ENCODE peak calls at places on chromosome 13, in ten cellular contexts. P, B, V, Y, H, G, A, W, C and O are unnamed samples.

GRCh38 chr13:79810018-79810417 is 329.1 kb downstream of the NDFIP2 start:
- DNase-seq in W (no peak), B (no peak), A (no peak), G (no peak), C (no peak), V (no peak), Y (no peak), P (no peak), H (no peak), O (no peak)

GRCh38 chr13:78524936-78525335 is 78.4 kb downstream of the POU4F1 start:
- DNase-seq in B (no peak), Y (no peak), V (no peak), G (no peak), A (no peak), W (no peak), P (no peak), H (no peak), C (no peak), O (no peak)

GRCh38 chr13:43663474-43664090 is 123.2 kb downstream of the ENOX1 start:
- DNase-seq in A (no peak), P (no peak), B (no peak), G (no peak), V (no peak), H (no peak), W (peak; percentile 21), Y (no peak), C (peak; percentile 7), O (no peak)

GRCh38 chr13:63189712-63190111 is 1774.1 kb upstream of the PCDH20 start:
- DNase-seq in C (no peak), B (no peak), Y (no peak), P (no peak), G (no peak), A (no peak), W (no peak), H (no peak), V (no peak), O (no peak)

GRCh38 chr13:52411629-52412028 is 5.7 kb upstream of the THSD1 start:
- DNase-seq in V (peak; percentile 9), B (no peak), A (no peak), W (peak; percentile 72), G (no peak), Y (no peak), P (no peak), C (no peak), H (no peak), O (no peak)

GRCh38 chr13:39148513-39148961 is 110.3 kb downstream of the NHLRC3 start:
- DNase-seq in P (no peak), B (no peak), Y (no peak), W (peak; percentile 28), V (peak; percentile 21), A (peak; percentile 10), C (peak; percentile 74), H (no peak), G (no peak), O (no peak)

GRCh38 chr13:86932935-86933334 is 738.2 kb upstream of the SLITRK5 start:
- DNase-seq in C (no peak), V (no peak), W (no peak), H (no peak), Y (no peak), B (no peak), G (no peak), P (no peak), A (no peak), O (no peak)

GRCh38 chr13:96082640-96083039 is 7.3 kb upstream of the HS6ST3 start:
- DNase-seq in W (peak; percentile 1), G (no peak), H (no peak), A (no peak), Y (no peak), C (no peak), P (no peak), B (no peak), V (no peak), O (no peak)

GRCh38 chr13:110676057-110676510 is 29.8 kb downstream of the CARS2 start:
- DNase-seq in P (no peak), Y (no peak), A (no peak), V (peak; percentile 84), B (no peak), H (no peak), G (no peak), C (no peak), W (no peak), O (no peak)

GRCh38 chr13:110677731-110678545 is 28.0 kb downstream of the CARS2 start:
- DNase-seq in Y (no peak), G (no peak), P (no peak), A (no peak), V (no peak), H (no peak), W (no peak), C (no peak), B (no peak), O (no peak)

GRCh38 chr13:110680852-110681251 is 25.1 kb downstream of the CARS2 start:
- DNase-seq in A (no peak), H (peak; percentile 20), C (peak; percentile 21), G (peak; percentile 10), P (no peak), W (no peak), V (peak; percentile 40), B (no peak), Y (no peak), O (no peak)

GRCh38 chr13:110681868-110682550 is 23.9 kb downstream of the CARS2 start:
- DNase-seq in B (no peak), A (no peak), V (no peak), P (no peak), W (no peak), Y (no peak), C (no peak), H (no peak), G (no peak), O (no peak)

GRCh38 chr13:110676511-110677204 is 29.3 kb downstream of the CARS2 start:
- DNase-seq in C (no peak), A (peak; percentile 61), H (no peak), P (no peak), G (no peak), W (no peak), Y (no peak), B (no peak), V (peak; percentile 73), O (no peak)
- H3K4me3 ChIP-seq in C (no peak overlapping the region), A (no peak overlapping the region), H (no peak overlapping the region), P (no peak overlapping the region), G (no peak overlapping the region), W (no peak overlapping the region), Y (no peak overlapping the region), B (no peak overlapping the region), V (peak overlapping the region; percentile 6), O (no peak overlapping the region)

DNA sequence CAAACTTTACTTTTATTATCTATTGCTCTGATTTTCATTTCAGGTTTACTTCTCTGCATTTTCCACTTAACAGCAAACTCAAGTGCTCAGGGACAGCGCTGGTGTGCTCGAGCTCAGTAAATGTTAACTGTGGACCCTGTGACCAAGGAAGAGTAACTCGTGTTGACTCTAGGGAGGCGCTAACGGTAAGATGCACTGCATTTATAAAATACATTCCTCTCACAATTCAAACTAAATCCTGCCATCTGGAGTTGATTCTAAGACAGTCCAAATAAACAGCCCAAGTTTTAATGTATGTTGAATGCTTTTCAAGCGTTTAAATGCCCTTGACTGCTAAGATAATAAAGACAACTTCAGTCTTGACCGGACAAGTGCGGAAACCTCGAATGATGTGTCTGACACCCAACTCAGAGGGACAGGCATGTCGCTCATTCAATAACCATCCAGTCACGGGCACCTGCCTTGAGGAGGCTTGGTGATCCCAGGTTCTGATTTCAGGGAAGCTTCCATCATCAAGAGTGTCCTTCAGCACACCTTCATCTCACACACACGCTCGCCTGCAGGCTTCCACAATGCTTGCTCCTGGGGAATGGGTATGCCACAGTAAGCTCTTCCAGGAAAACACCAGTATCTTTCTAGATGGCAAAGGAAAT is 93.1 kb downstream of the STK24 start:
- DNase-seq in A (no peak), V (no peak), H (no peak), G (no peak), P (no peak), C (no peak), B (no peak), Y (no peak), W (no peak), O (no peak)
- H3K4me3 ChIP-seq in A (no peak overlapping the region), V (no peak overlapping the region), H (no peak overlapping the region), G (peak overlapping the region; percentile 25), P (peak overlapping the region; percentile 8), C (no peak overlapping the region), B (no peak overlapping the region), Y (no peak overlapping the region), W (no peak overlapping the region), O (no peak overlapping the region)

GRCh38 chr13:73741742-73742141 is 392.5 kb downstream of the KLF12 start:
- DNase-seq in A (no peak), W (no peak), C (no peak), Y (no peak), V (no peak), B (no peak), P (no peak), H (no peak), G (no peak), O (no peak)

GRCh38 chr13:73737214-73737613 is 397.0 kb downstream of the KLF12 start:
- DNase-seq in V (no peak), C (no peak), W (no peak), A (no peak), B (no peak), P (no peak), Y (no peak), G (no peak), H (no peak), O (no peak)

GRCh38 chr13:73738626-73739025 is 395.6 kb downstream of the KLF12 start:
- DNase-seq in A (no peak), C (no peak), P (no peak), B (no peak), W (no peak), H (no peak), Y (no peak), V (no peak), G (no peak), O (no peak)

GRCh38 chr13:73740681-73741080 is 393.5 kb downstream of the KLF12 start:
- DNase-seq in W (peak; percentile 14), B (peak; percentile 14), Y (no peak), A (no peak), C (peak; percentile 67), V (no peak), P (no peak), H (no peak), G (no peak), O (no peak)

DNA sequence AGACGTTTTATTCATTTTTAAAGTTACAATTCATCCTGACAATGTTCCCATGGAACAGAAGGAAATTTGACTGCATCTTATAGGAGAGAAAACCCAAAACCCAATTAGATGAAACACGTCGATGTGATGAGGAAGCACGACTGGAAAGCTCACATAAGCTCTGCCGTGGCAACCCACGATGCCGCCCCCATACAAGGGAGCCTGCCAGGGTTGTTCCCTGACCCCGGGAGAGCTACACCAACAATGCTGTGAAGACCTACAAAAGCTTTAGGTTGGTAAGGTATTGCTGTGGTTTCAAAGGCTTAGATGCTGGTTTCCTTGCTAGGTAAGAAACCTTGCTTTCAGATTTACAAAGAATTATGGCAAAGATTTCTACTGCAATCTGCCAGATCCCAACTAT is 393.1 kb downstream of the KLF12 start:
- DNase-seq in B (no peak), Y (no peak), H (no peak), C (peak; percentile 24), G (no peak), P (no peak), V (no peak), A (no peak), W (no peak), O (no peak)
- H3K4me3 ChIP-seq in B (no peak overlapping the region), Y (no peak overlapping the region), H (no peak overlapping the region), C (no peak overlapping the region), G (no peak overlapping the region), P (no peak overlapping the region), V (no peak overlapping the region), A (no peak overlapping the region), W (peak overlapping the region; percentile 25), O (no peak overlapping the region)

DNA sequence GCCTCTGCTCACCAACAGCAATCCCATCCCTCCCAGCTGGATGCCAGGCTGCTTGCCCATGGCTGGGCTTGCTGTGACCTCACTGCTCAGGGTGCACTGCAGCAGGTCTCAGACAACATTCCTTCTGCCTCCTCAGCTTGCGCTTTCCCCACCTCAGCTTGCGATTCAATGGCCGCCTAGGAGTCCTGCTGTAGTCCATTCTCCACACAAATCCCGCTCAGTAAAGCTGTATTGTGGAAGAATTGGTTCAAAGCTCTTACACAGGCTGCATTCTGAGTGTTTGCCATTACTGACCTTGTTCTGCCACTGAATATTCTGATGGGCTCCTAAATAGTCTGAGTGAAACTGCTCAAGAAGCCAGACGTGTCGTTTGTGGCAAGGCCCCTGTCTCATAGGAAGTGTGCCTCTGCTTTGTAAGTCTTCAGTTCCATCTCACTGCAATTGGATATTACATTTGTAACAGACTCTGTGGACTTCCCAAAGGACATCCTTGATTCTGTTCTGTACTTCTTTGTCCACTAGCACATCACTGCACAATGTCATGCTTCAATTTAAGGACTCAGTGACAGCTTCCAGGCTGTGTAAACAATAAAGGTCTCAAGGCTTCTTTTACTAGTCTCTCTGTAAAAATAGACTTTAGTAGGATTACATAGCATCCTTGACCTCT is 49.8 kb downstream of the KATNAL1 start:
- DNase-seq in A (no peak), V (peak; percentile 48), B (no peak), C (no peak), W (no peak), G (no peak), H (no peak), Y (no peak), P (no peak), O (no peak)
- H3K4me3 ChIP-seq in A (no peak overlapping the region), V (no peak overlapping the region), B (no peak overlapping the region), C (no peak overlapping the region), W (no peak overlapping the region), G (no peak overlapping the region), H (no peak overlapping the region), Y (no peak overlapping the region), P (no peak overlapping the region), O (no peak overlapping the region)